ENCODE peak calls at places on chromosomes 11 and 22, in six cellular contexts. K, X, D, I, E and Y are unnamed samples.

GRCh38 chr22:23240639-23241389 is 60.5 kb downstream of the BCR start:
- DNase-seq in D (no peak), K (peak), E (no peak), I (no peak), X (no peak), Y (peak)

GRCh38 chr22:37416389-37416788 is 10.9 kb downstream of the ELFN2 start:
- DNase-seq in D (no peak), E (no peak), K (no peak), X (no peak), I (no peak), Y (no peak)

GRCh38 chr11:64234840-64235379 is 526 bp downstream of the VEGFB start:
- DNase-seq in D (peak), I (no peak), K (no peak), E (peak), X (peak), Y (no peak)

GRCh38 chr11:61834278-61835004 is 6.3 kb downstream of the FADS2 start:
- DNase-seq in I (no peak), X (no peak), D (no peak), K (peak), E (no peak), Y (peak)

GRCh38 chr22:32752868-32753520 is 48.5 kb upstream of the TIMP3 start:
- DNase-seq in X (no peak), E (no peak), I (no peak), K (peak), D (no peak), Y (no peak)

GRCh38 chr11:118061401-118062125 is 15.3 kb upstream of the TMPRSS4 start:
- DNase-seq in E (no peak), X (no peak), I (no peak), D (no peak), K (no peak), Y (no peak)

GRCh38 chr22:37241351-37242142 is 2.5 kb downstream of the RAC2 start:
- DNase-seq in D (no peak), I (no peak), K (peak), X (no peak), E (no peak), Y (no peak)

GRCh38 chr11:64400096-64400495 is 41.1 kb downstream of the RPS6KA4 start:
- DNase-seq in I (no peak), E (no peak), D (no peak), K (peak), X (no peak), Y (no peak)

GRCh38 chr11:3109921-3110706 is 52.9 kb upstream of the CARS1 start:
- DNase-seq in D (peak), X (no peak), K (peak), I (peak), E (peak), Y (no peak)

GRCh38 chr11:95435628-95436353 is 204.8 kb upstream of the SESN3 start:
- DNase-seq in K (no peak), X (no peak), E (no peak), D (no peak), I (no peak), Y (no peak)

GRCh38 chr11:2509481-2510001 is 64.7 kb downstream of the KCNQ1 start:
- DNase-seq in X (no peak), I (peak), K (no peak), E (peak), D (no peak), Y (no peak)

GRCh38 chr11:60970369-60970774 is 1.1 kb upstream of the CD6 start:
- DNase-seq in D (peak), I (peak), E (peak), X (peak), K (peak), Y (no peak)

GRCh38 chr11:118886681-118887111 is 3.0 kb downstream of the CXCR5 start:
- DNase-seq in K (no peak), X (no peak), I (no peak), D (no peak), E (no peak), Y (no peak)

GRCh38 chr22:38284042-38284402 is 11.2 kb upstream of the TMEM184B start:
- DNase-seq in D (no peak), E (no peak), I (no peak), K (peak), X (no peak), Y (peak)

GRCh38 chr22:36425977-36426523 is 38.3 kb upstream of the MYH9 start:
- DNase-seq in D (no peak), E (peak), K (peak), X (no peak), I (peak), Y (no peak)

GRCh38 chr11:16777576-16777975 is 39.1 kb downstream of the C11orf58 start:
- DNase-seq in K (no peak), D (no peak), I (no peak), E (peak), X (no peak), Y (no peak)

GRCh38 chr22:24554316-24555159 is at the start of gene GUCD1:
- DNase-seq in K (peak), E (no peak), D (peak), I (no peak), X (peak), Y (peak)

GRCh38 chr11:33015621-33016551 is at the start of gene DEPDC7:
- DNase-seq in K (peak), D (peak), X (peak), I (peak), E (peak), Y (peak)

GRCh38 chr11:73152086-73152853 is 10.2 kb upstream of the FCHSD2 start:
- DNase-seq in E (no peak), I (peak), D (no peak), X (no peak), K (no peak), Y (no peak)

GRCh38 chr11:32400670-32401369 is 34.5 kb downstream of the WT1 start:
- DNase-seq in E (no peak), X (no peak), D (no peak), I (no peak), K (peak), Y (no peak)

GRCh38 chr11:115147243-115147807 is 356.9 kb downstream of the CADM1 start:
- DNase-seq in E (no peak), D (no peak), K (no peak), X (no peak), I (no peak), Y (no peak)

GRCh38 chr11:2528301-2529050 is 83.7 kb downstream of the KCNQ1 start:
- DNase-seq in I (peak), K (no peak), X (no peak), E (peak), D (peak), Y (no peak)

GRCh38 chr22:31127181-31127772 is 4.5 kb downstream of the INPP5J start:
- DNase-seq in E (no peak), I (no peak), D (no peak), X (no peak), K (no peak), Y (no peak)

GRCh38 chr11:4704790-4705334 is 278 bp downstream of the MMP26 start:
- DNase-seq in I (no peak), K (no peak), D (no peak), X (no peak), E (no peak), Y (no peak)